ENCODE peak calls at places on chromosomes 5 and 9, in eight cellular contexts. I, R, S, K, F, J, B and X are unnamed samples.

GRCh38 chr5:124605516-124605915 is 140.9 kb downstream of the ZNF608 start:
- DNase-seq in B (no peak), S (peak; percentile 50), R (no peak), I (no peak), J (peak; percentile 92), F (no peak), K (no peak), X (peak; percentile 49)

GRCh38 chr5:178785999-178786398 is 55.5 kb upstream of the ZNF354A start:
- DNase-seq in F (no peak), I (no peak), R (no peak), J (peak; percentile 25), B (no peak), K (no peak), S (no peak), X (no peak)

GRCh38 chr9:68685213-68685612 is 19.8 kb upstream of the PIP5K1B start:
- DNase-seq in J (no peak), F (no peak), K (no peak), I (no peak), R (no peak), B (no peak), S (no peak), X (no peak)

GRCh38 chr9:106653111-106653697 is 209.8 kb upstream of the ZNF462 start:
- DNase-seq in B (no peak), J (no peak), S (no peak), I (no peak), K (no peak), R (no peak), F (peak; percentile 42), X (no peak)

GRCh38 chr9:125961037-125961436 is 213.9 kb downstream of the PBX3 start:
- DNase-seq in S (no peak), K (no peak), I (no peak), R (no peak), F (no peak), J (no peak), B (no peak), X (no peak)

GRCh38 chr9:113872485-113873143 is 3.5 kb upstream of the ZNF618 start:
- DNase-seq in I (no peak), K (no peak), J (peak; percentile 82), S (no peak), R (no peak), F (no peak), B (no peak), X (no peak)

GRCh38 chr5:142955628-142956027 is 185.5 kb downstream of the ARHGAP26 start:
- DNase-seq in F (no peak), S (no peak), R (no peak), B (no peak), I (no peak), K (no peak), J (no peak), X (no peak)

GRCh38 chr5:55187370-55187769 is 14.4 kb upstream of the CDC20B start:
- DNase-seq in F (no peak), J (peak; percentile 67), R (no peak), K (no peak), S (no peak), B (no peak), I (no peak), X (no peak)

GRCh38 chr5:67182406-67182805 is 14.2 kb downstream of the CD180 start:
- DNase-seq in K (no peak), J (peak; percentile 70), F (peak; percentile 53), B (peak; percentile 7), I (no peak), S (peak; percentile 85), R (no peak), X (peak; percentile 76)

GRCh38 chr5:14825977-14826376 is 45.6 kb downstream of the ANKH start:
- DNase-seq in S (no peak), B (no peak), F (no peak), K (no peak), J (no peak), R (no peak), I (no peak), X (no peak)

GRCh38 chr9:3240651-3241268 is 285.0 kb downstream of the RFX3 start:
- DNase-seq in I (peak; percentile 71), S (peak; percentile 40), J (peak; percentile 60), B (peak; percentile 16), R (peak; percentile 52), F (peak; percentile 44), K (peak; percentile 51), X (peak; percentile 67)

GRCh38 chr5:54115768-54116403 is 194.5 kb downstream of the ARL15 start:
- DNase-seq in J (peak; percentile 70), B (no peak), S (no peak), I (no peak), F (no peak), K (no peak), R (no peak), X (no peak)

GRCh38 chr9:124284237-124284831 is 26.6 kb downstream of the NEK6 start:
- DNase-seq in J (no peak), K (no peak), R (no peak), F (no peak), B (no peak), S (no peak), I (no peak), X (peak; percentile 77)